ENCODE peak calls at places on chromosomes 1 and 21, in six cellular contexts. T is K562, N is neuronal stem cell, L is fibroblast of lung, I is astrocyte, Q is A549. C is an unnamed sample.

GRCh38 chr1:150477320-150477719 is 9.9 kb upstream of the TARS2 start:
- DNase-seq in N (no peak), I (no peak), L (no peak), T (no peak), Q (no peak), C (no peak)

GRCh38 chr1:50416150-50416527 is 7.1 kb downstream of the DMRTA2 start:
- DNase-seq in Q (no peak), T (peak; percentile 12), L (no peak), N (no peak), I (no peak), C (no peak)

GRCh38 chr1:27971674-27972073 is 11.9 kb downstream of the XKR8 start:
- DNase-seq in T (no peak), I (no peak), Q (no peak), N (no peak), L (peak; percentile 18), C (no peak)

GRCh38 chr1:168887381-168887780 is 158.4 kb upstream of the DPT start:
- DNase-seq in N (no peak), T (no peak), I (no peak), Q (no peak), L (no peak), C (no peak)

GRCh38 chr1:37092937-37093336 is 58.6 kb upstream of the GRIK3 start:
- DNase-seq in T (no peak), N (no peak), Q (no peak), L (no peak), I (no peak), C (no peak)

GRCh38 chr1:171715813-171716251 is 26.0 kb downstream of the VAMP4 start:
- DNase-seq in T (no peak), L (peak; percentile 38), N (no peak), Q (no peak), I (no peak), C (no peak)

GRCh38 chr1:154334647-154335350 is 9.5 kb downstream of the ATP8B2 start:
- DNase-seq in Q (peak; percentile 88), I (peak; percentile 51), T (peak; percentile 79), L (peak; percentile 84), N (no peak), C (peak; percentile 83)

GRCh38 chr1:41610361-41610760 is 125.9 kb upstream of the EDN2 start:
- DNase-seq in T (no peak), L (no peak), I (no peak), N (no peak), Q (no peak), C (peak; percentile 2)

GRCh38 chr1:244187310-244187709 is 136.2 kb downstream of the ZBTB18 start:
- DNase-seq in Q (no peak), N (no peak), T (no peak), I (no peak), L (no peak), C (no peak)

GRCh38 chr21:21963911-21964310 is 965.7 kb downstream of the NCAM2 start:
- DNase-seq in N (no peak), I (no peak), L (no peak), T (no peak), Q (no peak), C (no peak)

GRCh38 chr21:42258150-42258884 is 39.4 kb downstream of the ABCG1 start:
- DNase-seq in T (peak; percentile 90), I (no peak), L (peak; percentile 49), Q (peak; percentile 60), N (peak; percentile 57), C (peak; percentile 85)

GRCh38 chr1:220697326-220697725 is 7.2 kb downstream of the C1orf115 start:
- DNase-seq in T (no peak), Q (no peak), I (no peak), N (no peak), L (no peak), C (no peak)

GRCh38 chr1:86648255-86648654 is 56.1 kb upstream of the SH3GLB1 start:
- DNase-seq in I (peak; percentile 69), N (no peak), L (peak; percentile 82), Q (no peak), T (no peak), C (no peak)

GRCh38 chr1:5664081-5664480 is 328.1 kb downstream of the NPHP4 start:
- DNase-seq in T (no peak), Q (no peak), N (no peak), L (no peak), I (no peak), C (no peak)
- H3K4me2 ChIP-seq in T (no peak overlapping the region), Q (no peak overlapping the region), N (no peak overlapping the region), L (no peak overlapping the region), I (no peak overlapping the region), C (no peak overlapping the region)

DNA sequence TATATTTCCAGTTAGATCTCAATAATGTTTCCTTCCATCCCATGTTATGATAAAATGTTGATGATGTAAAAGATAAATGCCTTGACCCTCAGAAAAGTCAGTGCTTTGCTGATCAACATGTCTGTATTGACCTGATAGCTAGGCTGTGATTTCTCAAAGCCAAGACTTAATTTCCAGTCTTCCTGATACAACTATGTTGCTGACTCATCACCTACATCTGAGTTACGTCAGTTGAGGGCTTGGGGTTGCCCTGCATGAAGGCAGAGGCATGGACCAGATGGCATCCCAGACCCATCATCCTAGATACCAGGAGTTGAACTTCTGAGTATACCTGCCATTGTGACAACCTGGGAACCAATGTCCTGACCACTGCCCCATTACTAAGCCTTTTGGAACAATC is 4.8 kb downstream of the LCE1D start:
- DNase-seq in I (no peak), N (no peak), T (no peak), Q (no peak), L (no peak), C (no peak)
- H3K9me3 ChIP-seq in I (no peaks in the 10 kb centered on the region), N (no peaks in the 10 kb centered on the region), T (no peaks in the 10 kb centered on the region), Q (no peaks in the 10 kb centered on the region), L (no peaks in the 10 kb centered on the region), C (no peaks in the 10 kb centered on the region)

DNA sequence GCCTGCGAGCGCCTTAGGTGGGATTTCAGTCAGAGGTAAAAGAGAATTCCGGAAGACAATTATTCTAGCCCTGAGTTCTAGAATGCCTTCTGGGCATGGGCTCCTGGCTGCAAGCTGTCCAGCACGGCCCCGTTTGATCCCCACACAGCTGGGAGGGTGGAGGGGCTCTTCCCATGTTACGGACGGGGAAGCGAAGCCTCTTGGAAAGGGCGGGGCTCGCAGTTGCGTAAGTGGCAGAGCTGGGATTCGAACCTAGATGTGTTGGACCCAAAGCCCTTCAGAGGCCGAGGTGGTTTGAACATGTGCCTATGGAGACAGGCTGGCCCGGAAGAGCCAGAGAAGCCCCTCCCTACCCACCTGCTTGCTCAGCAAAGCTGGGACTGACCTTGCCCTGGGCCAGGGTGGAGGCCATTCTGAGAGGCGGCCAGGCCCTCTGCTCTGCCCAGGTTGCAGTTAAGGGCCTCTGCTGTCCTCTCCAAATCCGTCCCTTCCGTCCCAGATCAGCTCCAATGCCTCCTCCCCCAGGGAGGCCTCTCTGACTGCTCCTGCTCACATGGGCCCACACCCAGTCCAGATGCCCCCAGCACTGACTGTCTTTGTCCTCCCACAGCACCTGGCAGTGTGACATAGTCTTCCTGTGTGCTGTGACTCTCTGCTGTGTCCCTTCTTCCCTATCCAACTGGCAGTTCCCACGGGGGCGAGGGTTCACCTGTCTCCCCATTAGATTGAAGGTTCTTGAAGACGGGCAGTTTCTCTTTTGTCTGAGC is 1.1 kb upstream of the HSPB7 start:
- DNase-seq in N (no peak), I (no peak), T (no peak), L (no peak), Q (no peak), C (no peak)
- H3K4me2 ChIP-seq in N (no peak overlapping the region), I (peak overlapping the region; percentile 44), T (no peak overlapping the region), L (no peak overlapping the region), Q (no peak overlapping the region), C (no peak overlapping the region)

DNA sequence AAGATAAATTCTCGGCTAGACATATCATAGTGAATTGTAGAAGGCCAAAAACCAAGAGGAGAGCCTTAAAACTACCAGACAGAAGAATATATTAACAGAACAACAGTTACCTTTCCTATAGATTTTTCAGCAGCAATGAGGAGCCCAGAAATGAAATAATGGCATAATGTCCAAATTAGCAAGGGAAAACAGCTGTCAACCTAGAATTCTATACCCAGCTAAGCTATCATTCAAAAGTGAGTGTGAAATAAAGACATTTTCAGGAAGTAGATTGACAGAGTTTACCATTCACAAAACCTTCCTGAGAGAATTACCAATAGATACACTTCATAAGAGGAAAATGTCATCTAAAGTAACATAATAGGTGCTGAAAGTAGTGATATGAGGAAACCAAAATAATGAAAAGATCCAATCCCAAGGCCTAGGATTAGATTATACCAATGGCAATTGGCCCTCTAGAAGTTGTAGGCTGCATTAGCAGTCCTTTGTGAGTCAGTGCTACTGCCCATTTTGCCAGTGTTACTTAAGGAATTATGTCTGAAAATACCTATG is 34.5 kb downstream of the OBSCN start:
- DNase-seq in L (no peak), T (no peak), Q (no peak), I (no peak), N (no peak), C (no peak)
- H3K9me3 ChIP-seq in L (peaks cover 2% of the 10 kb centered on the region), T (peaks cover 23% of the 10 kb centered on the region), Q (peaks cover 76% of the 10 kb centered on the region), I (peaks cover 40% of the 10 kb centered on the region), N (peaks cover 48% of the 10 kb centered on the region), C (peaks cover 84% of the 10 kb centered on the region)

GRCh38 chr1:83639785-83640184 is 359.1 kb downstream of the TTLL7 start:
- DNase-seq in I (no peak), L (no peak), N (no peak), T (no peak), Q (no peak), C (no peak)

GRCh38 chr1:83637586-83637985 is 361.3 kb downstream of the TTLL7 start:
- DNase-seq in T (no peak), N (no peak), I (no peak), Q (no peak), L (no peak), C (no peak)

GRCh38 chr1:83641206-83641658 is 357.7 kb downstream of the TTLL7 start:
- DNase-seq in Q (no peak), I (no peak), L (peak; percentile 46), N (no peak), T (no peak), C (peak; percentile 44)

GRCh38 chr1:83637009-83637408 is 361.9 kb downstream of the TTLL7 start:
- DNase-seq in T (no peak), L (no peak), Q (no peak), I (no peak), N (no peak), C (no peak)

GRCh38 chr1:83641828-83642443 is 357.0 kb downstream of the TTLL7 start:
- DNase-seq in Q (no peak), N (no peak), T (no peak), I (no peak), L (peak; percentile 62), C (peak; percentile 12)
- H3K4me2 ChIP-seq in Q (no peak overlapping the region), N (no peak overlapping the region), T (no peak overlapping the region), I (no peak overlapping the region), L (peak overlapping the region; percentile 88), C (peak overlapping the region; percentile 53)